ENCODE peak calls at places on chromosomes 13 and 19, in nine cellular contexts. I is OCI-LY7, O is SK-N-SH, L is GM23248, C is neural progenitor cell, D is HCT116, N is GM23338, F is hepatocyte, Q is MM.1S. G is an unnamed sample. For H3K4me1, the result is how much of the 10 kb centered on the place peaks cover.

GRCh38 chr13:30607908-30608307 is 9.8 kb upstream of the USPL1 start:
- DNase-seq in O (no peak), L (no peak), F (no peak), C (no peak), D (no peak), I (peak), Q (peak), N (no peak), G (no peak)

GRCh38 chr19:53537523-53538377 is at the start of gene ZNF331:
- DNase-seq in C (peak), O (peak), F (peak), N (peak), L (peak), Q (no peak), D (no peak), I (peak), G (peak)

GRCh38 chr13:114236224-114236623 is 1.5 kb downstream of the CDC16 start:
- DNase-seq in N (no peak), O (no peak), I (no peak), D (no peak), L (no peak), Q (no peak), F (no peak), C (no peak), G (no peak)

GRCh38 chr13:74250738-74251190 is 116.6 kb upstream of the KLF12 start:
- DNase-seq in C (no peak), Q (no peak), N (no peak), L (peak), F (no peak), D (no peak), O (peak), I (no peak), G (peak)

GRCh38 chr13:94959616-94960015 is 247.3 kb upstream of the SOX21 start:
- DNase-seq in O (no peak), F (no peak), Q (no peak), N (no peak), C (no peak), L (no peak), D (no peak), I (no peak), G (no peak)

GRCh38 chr13:110397445-110397844 is 90.4 kb downstream of the COL4A2 start:
- DNase-seq in L (peak), O (no peak), D (no peak), C (no peak), N (no peak), I (no peak), Q (no peak), F (no peak), G (peak)

GRCh38 chr19:42276821-42277220 is 7.8 kb downstream of the CIC start:
- DNase-seq in C (no peak), N (no peak), D (no peak), O (no peak), Q (no peak), L (peak), F (no peak), I (no peak), G (no peak)

GRCh38 chr13:82717249-82717648 is 1165.0 kb downstream of the SLITRK1 start:
- DNase-seq in D (no peak), O (no peak), F (no peak), I (no peak), C (no peak), N (no peak), L (peak), Q (no peak), G (peak)

GRCh38 chr19:40689339-40690049 is 957 bp downstream of the NUMBL start:
- DNase-seq in I (no peak), Q (no peak), F (no peak), O (peak), D (no peak), L (peak), N (peak), C (peak), G (peak)

GRCh38 chr19:51078731-51079130 is 4.0 kb downstream of the KLK14 start:
- DNase-seq in D (no peak), I (no peak), F (no peak), O (no peak), C (no peak), N (no peak), Q (no peak), L (no peak), G (no peak)

GRCh38 chr19:51081476-51081875 is 1.2 kb downstream of the KLK14 start:
- DNase-seq in F (no peak), I (no peak), C (no peak), Q (no peak), N (no peak), L (no peak), O (no peak), D (no peak), G (no peak)

GRCh38 chr19:51076602-51077213 is 6.0 kb downstream of the KLK14 start:
- DNase-seq in F (no peak), L (no peak), C (no peak), D (no peak), N (no peak), I (no peak), Q (no peak), O (no peak), G (no peak)

GRCh38 chr19:51078104-51078503 is 4.6 kb downstream of the KLK14 start:
- DNase-seq in F (no peak), C (no peak), O (no peak), D (no peak), I (no peak), L (no peak), N (no peak), Q (no peak), G (no peak)

DNA sequence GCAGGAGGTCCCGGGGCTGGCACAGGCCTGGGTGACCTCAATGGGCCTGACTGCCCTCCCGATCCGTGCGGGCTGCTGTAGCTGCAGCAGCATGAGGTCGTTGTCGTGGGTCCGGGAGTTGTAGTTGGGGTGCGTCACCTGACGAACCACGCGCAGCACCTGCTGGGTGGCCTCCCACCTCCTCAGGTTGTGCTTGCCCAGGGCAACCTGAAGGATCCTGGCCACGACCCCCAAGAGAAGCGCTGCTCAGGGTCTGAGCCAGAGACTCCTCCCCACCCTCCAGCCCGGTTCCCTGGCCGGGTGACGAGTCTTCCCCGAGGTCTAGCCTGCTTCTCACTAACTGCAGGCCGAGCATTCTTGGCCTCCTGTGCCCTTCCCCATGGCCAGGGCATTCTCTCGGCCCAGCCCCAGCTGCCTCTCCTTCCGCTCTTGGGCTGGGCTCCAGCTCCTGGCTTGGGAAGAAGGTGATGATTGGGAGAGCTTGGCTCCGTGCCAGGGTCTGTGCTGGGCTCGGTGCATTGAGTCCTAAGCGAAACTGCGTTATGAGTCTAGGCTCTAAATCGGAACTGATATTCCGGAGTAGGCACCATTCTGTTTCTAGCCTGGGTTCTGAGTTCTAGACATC is 3.1 kb downstream of the KLK14 start:
- DNase-seq in N (no peak), Q (no peak), F (no peak), O (no peak), L (no peak), D (no peak), C (no peak), I (no peak), G (no peak)
- TF ChIP-seq EZH2phosphoT487 in N (no peak), Q (no peak), F (no peak), O (no peak), L (no peak), D (no peak), C (no peak), I (no peak), G (no peak)

GRCh38 chr19:11192957-11193939 is 4.1 kb downstream of the KANK2 start:
- DNase-seq in C (no peak), L (no peak), D (no peak), Q (no peak), O (no peak), N (no peak), F (no peak), I (no peak), G (no peak)

GRCh38 chr19:11191273-11191755 is 6.0 kb downstream of the KANK2 start:
- DNase-seq in O (peak), N (peak), I (peak), D (no peak), L (peak), Q (no peak), F (no peak), C (no peak), G (peak)

GRCh38 chr19:11194173-11194572 is 3.2 kb downstream of the KANK2 start:
- DNase-seq in Q (no peak), D (no peak), N (no peak), C (no peak), I (no peak), F (no peak), L (no peak), O (no peak), G (no peak)

GRCh38 chr19:11190501-11190900 is 6.8 kb downstream of the KANK2 start:
- DNase-seq in D (no peak), I (peak), F (no peak), C (no peak), N (no peak), Q (no peak), L (no peak), O (no peak), G (no peak)

DNA sequence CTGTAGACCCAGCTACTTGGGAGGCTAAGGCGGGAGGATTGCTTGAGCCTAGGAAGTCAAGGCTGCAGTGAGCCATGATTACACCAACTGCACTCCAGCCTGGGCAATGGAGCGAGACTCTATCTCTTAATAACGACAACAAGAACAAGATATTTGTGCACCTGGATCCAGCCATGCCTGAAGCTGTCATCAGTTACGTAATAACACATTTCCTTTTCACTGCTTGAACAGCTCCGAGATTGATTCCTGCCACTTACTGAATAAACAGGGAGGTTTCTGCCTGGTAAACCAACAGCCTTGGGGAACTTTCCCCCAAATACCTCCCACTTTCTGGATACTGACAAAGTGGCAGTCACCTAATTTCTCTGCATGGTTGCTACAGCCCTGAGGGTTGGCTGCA is 5.4 kb downstream of the KANK2 start:
- DNase-seq in N (no peak), C (no peak), Q (no peak), D (no peak), I (peak), L (no peak), O (no peak), F (no peak), G (no peak)
- H3K4me1 ChIP-seq in N (under half), C (under half), Q (under half), D (under half), I (half or more), L (under half), O (under half), F (under half), G (under half)

GRCh38 chr19:5934779-5935472 is 20.9 kb downstream of the CAPS start:
- DNase-seq in O (peak), Q (no peak), L (peak), I (no peak), F (peak), C (no peak), D (no peak), N (no peak), G (no peak)
- H3K27ac ChIP-seq in O (peak), Q (no peak), L (peak), I (no peak), F (peak), C (no peak), D (no peak), N (no peak), G (no peak)

GRCh38 chr19:17264641-17264979 is at the start of gene USHBP1:
- DNase-seq in O (no peak), N (peak), L (no peak), Q (no peak), C (no peak), D (no peak), I (peak), F (no peak), G (no peak)
- TF ChIP-seq EZH2phosphoT487 in O (no peak), N (no peak), L (no peak), Q (no peak), C (no peak), D (no peak), I (no peak), F (no peak), G (no peak)

DNA sequence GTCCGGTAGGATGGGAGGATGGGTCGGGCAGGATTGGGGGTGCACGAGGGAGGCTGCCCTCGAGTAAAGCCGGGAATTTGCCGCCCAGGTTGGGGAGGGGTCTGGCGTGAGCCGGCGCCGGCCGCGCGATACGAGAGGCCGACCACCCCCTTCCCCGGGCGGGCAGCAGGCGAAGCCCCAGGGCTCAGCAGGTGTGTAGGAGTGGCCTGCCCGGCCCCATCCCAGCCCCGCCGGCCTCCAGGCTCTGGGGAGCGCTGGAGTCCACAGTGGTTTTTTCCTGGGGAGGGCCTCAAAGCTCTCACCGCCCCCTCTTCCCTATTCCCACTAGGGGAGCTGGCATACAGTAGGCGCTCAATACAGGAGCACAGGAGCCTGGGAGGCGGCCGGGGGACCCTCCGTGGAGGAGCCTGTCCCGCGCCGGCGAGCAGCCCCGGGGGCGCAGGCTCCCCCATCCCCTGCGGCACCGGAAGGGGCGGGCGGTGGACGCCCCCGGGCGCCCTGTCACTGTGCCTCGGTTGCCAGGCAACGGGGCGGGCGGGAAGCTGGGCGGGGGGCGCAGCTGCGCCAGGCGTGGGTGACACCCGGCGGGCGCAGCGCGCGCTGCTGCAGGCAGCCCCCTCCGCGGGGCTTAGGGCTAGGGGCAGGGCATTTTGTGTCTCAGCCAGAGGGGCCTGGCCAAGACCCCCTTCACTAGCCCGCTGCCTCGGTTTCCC is 3.5 kb upstream of the REXO1 start:
- DNase-seq in D (no peak), I (no peak), O (no peak), F (no peak), Q (no peak), N (peak), C (no peak), L (no peak), G (no peak)
- H3K4me1 ChIP-seq in D (under half), I (half or more), O (under half), F (under half), Q (under half), N (under half), C (under half), L (under half), G (under half)

GRCh38 chr19:34370117-34370516 is 5.1 kb downstream of the GPI start:
- DNase-seq in Q (no peak), N (no peak), F (no peak), C (no peak), I (no peak), D (no peak), O (no peak), L (no peak), G (no peak)
- H3K27ac ChIP-seq in Q (no peak), N (no peak), F (no peak), C (no peak), I (no peak), D (no peak), O (no peak), L (no peak), G (no peak)

G was measured in PC-3.